ENCODE peak calls at places on chromosomes 4 and X, in five cellular contexts. X is stomach, W is progenitor cell of endocrine pancreas, Q is RWPE1, E is left lung. U is an unnamed sample.

GRCh38 chrX:155027509-155028066 is 944 bp downstream of the FUNDC2 start:
- DNase-seq in X (no peak), W (no peak), Q (peak; percentile 4), E (no peak), U (no peak)

GRCh38 chrX:134886201-134886600 is 104.6 kb upstream of the SMIM10 start:
- DNase-seq in X (no peak), W (no peak), Q (peak; percentile 49), E (no peak), U (no peak)

GRCh38 chr4:61374612-61374920 is 174.4 kb downstream of the ADGRL3 start:
- DNase-seq in X (no peak), W (no peak), Q (no peak), E (no peak), U (no peak)

GRCh38 chr4:138114434-138114833 is 127.7 kb downstream of the SLC7A11 start:
- DNase-seq in X (no peak), W (no peak), Q (no peak), E (no peak), U (no peak)

GRCh38 chr4:55272102-55272501 is 73.9 kb upstream of the SRD5A3 start:
- DNase-seq in X (no peak), W (no peak), Q (no peak), E (no peak), U (no peak)

GRCh38 chrX:106479920-106480319 is 131.9 kb upstream of the RADX start:
- DNase-seq in X (no peak), W (no peak), Q (no peak), E (no peak), U (no peak)

GRCh38 chr4:87044511-87045369 is 109.9 kb downstream of the AFF1 start:
- DNase-seq in X (no peak), W (no peak), Q (no peak), E (no peak), U (no peak)

GRCh38 chrX:113954297-113954696 is 629.6 kb upstream of the HTR2C start:
- DNase-seq in X (no peak), W (no peak), Q (no peak), E (no peak), U (no peak)

GRCh38 chr4:148330724-148331123 is 111.5 kb downstream of the NR3C2 start:
- DNase-seq in X (no peak), W (no peak), Q (no peak), E (no peak), U (no peak)

GRCh38 chr4:25810815-25811690 is 51.7 kb downstream of the SEL1L3 start:
- DNase-seq in X (no peak), W (no peak), Q (no peak), E (no peak), U (no peak)

GRCh38 chr4:46975144-46975543 is 18.2 kb downstream of the GABRA4 start:
- DNase-seq in X (no peak), W (no peak), Q (no peak), E (no peak), U (no peak)

GRCh38 chr4:57233391-57233790 is 123.2 kb upstream of the IGFBP7 start:
- DNase-seq in X (no peak), W (no peak), Q (peak; percentile 55), E (no peak), U (no peak)

GRCh38 chrX:34300871-34301270 is 168.8 kb upstream of the FAM47A start:
- DNase-seq in X (no peak), W (peak; percentile 38), Q (peak; percentile 1), E (no peak), U (no peak)

GRCh38 chrX:41923925-41924693 is 755 bp upstream of the CASK start:
- DNase-seq in X (peak; percentile 49), W (no peak), Q (no peak), E (no peak), U (no peak)

GRCh38 chrX:132983496-132983895 is 25.1 kb upstream of the HS6ST2 start:
- DNase-seq in X (no peak), W (no peak), Q (no peak), E (no peak), U (no peak)

GRCh38 chr4:157204634-157205244 is 15.8 kb upstream of the GRIA2 start:
- DNase-seq in X (no peak), W (no peak), Q (no peak), E (peak; percentile 81), U (no peak)

GRCh38 chrX:135086197-135086854 is 34.0 kb downstream of the ETDB start:
- DNase-seq in X (peak; percentile 31), W (no peak), Q (peak; percentile 55), E (no peak), U (no peak)

GRCh38 chr4:7434766-7435150 is at the start of gene PSAPL1:
- DNase-seq in X (peak; percentile 74), W (no peak), Q (peak; percentile 81), E (peak; percentile 89), U (peak; percentile 84)

GRCh38 chr4:156377036-156377700 is 423.5 kb upstream of the CTSO start:
- DNase-seq in X (no peak), W (no peak), Q (no peak), E (no peak), U (no peak)

GRCh38 chr4:137651128-137651527 is 118.8 kb upstream of the PCDH18 start:
- DNase-seq in X (no peak), W (no peak), Q (no peak), E (no peak), U (no peak)

GRCh38 chr4:113222006-113222405 is 172.6 kb downstream of the ANK2 start:
- DNase-seq in X (no peak), W (no peak), Q (no peak), E (no peak), U (no peak)

GRCh38 chr4:2080429-2081300 is 21.5 kb downstream of the NAT8L start:
- DNase-seq in X (no peak), W (no peak), Q (no peak), E (peak; percentile 60), U (no peak)

GRCh38 chr4:2313366-2313765 is 51.5 kb upstream of the MXD4 start:
- DNase-seq in X (peak; percentile 18), W (no peak), Q (no peak), E (no peak), U (no peak)

GRCh38 chr4:144583658-144584057 is 62.3 kb upstream of the HHIP start:
- DNase-seq in X (no peak), W (no peak), Q (no peak), E (no peak), U (no peak)

GRCh38 chrX:16708016-16708415 is 4.5 kb downstream of the CTPS2 start:
- DNase-seq in X (no peak), W (no peak), Q (no peak), E (no peak), U (no peak)

GRCh38 chr4:128663325-128663724 is 146.2 kb upstream of the JADE1 start:
- DNase-seq in X (peak; percentile 59), W (no peak), Q (no peak), E (no peak), U (no peak)

GRCh38 chr4:100299019-100299418 is 108.8 kb upstream of the DDIT4L start:
- DNase-seq in X (no peak), W (no peak), Q (peak; percentile 13), E (no peak), U (no peak)

GRCh38 chr4:184755278-184755677 is 21.4 kb upstream of the CENPU start:
- DNase-seq in X (no peak), W (no peak), Q (peak; percentile 77), E (no peak), U (no peak)

GRCh38 chr4:108717386-108717785 is 45.5 kb downstream of the ETNPPL start:
- DNase-seq in X (no peak), W (no peak), Q (no peak), E (no peak), U (no peak)

GRCh38 chr4:140351778-140352177 is 21.7 kb upstream of the SCOC start:
- DNase-seq in X (no peak), W (no peak), Q (no peak), E (no peak), U (no peak)

GRCh38 chr4:38184404-38184803 is 224.2 kb downstream of the PTTG2 start:
- DNase-seq in X (no peak), W (no peak), Q (no peak), E (no peak), U (no peak)
- TF ChIP-seq CTCF in X (no peak), W (no peak), Q (no peak), E (no peak), U (peak; percentile 56)

GRCh38 chrX:19535481-19535880 is 20.2 kb upstream of the MAP3K15 start:
- DNase-seq in X (no peak), W (no peak), Q (peak; percentile 8), E (no peak), U (no peak)
- TF ChIP-seq CTCF in X (no peak), W (peak; percentile 53), Q (peak; percentile 16), E (no peak), U (peak; percentile 72)

GRCh38 chrX:149490100-149490499 is 15.0 kb downstream of the IDS start:
- DNase-seq in X (no peak), W (no peak), Q (no peak), E (no peak), U (no peak)

GRCh38 chrX:149491812-149492211 is 13.3 kb downstream of the IDS start:
- DNase-seq in X (no peak), W (no peak), Q (no peak), E (no peak), U (no peak)

GRCh38 chrX:149487292-149487691 is 17.8 kb downstream of the IDS start:
- DNase-seq in X (no peak), W (no peak), Q (peak; percentile 28), E (no peak), U (no peak)
- TF ChIP-seq CTCF in X (no peak), W (peak; percentile 21), Q (no peak), E (no peak), U (peak; percentile 58)

DNA sequence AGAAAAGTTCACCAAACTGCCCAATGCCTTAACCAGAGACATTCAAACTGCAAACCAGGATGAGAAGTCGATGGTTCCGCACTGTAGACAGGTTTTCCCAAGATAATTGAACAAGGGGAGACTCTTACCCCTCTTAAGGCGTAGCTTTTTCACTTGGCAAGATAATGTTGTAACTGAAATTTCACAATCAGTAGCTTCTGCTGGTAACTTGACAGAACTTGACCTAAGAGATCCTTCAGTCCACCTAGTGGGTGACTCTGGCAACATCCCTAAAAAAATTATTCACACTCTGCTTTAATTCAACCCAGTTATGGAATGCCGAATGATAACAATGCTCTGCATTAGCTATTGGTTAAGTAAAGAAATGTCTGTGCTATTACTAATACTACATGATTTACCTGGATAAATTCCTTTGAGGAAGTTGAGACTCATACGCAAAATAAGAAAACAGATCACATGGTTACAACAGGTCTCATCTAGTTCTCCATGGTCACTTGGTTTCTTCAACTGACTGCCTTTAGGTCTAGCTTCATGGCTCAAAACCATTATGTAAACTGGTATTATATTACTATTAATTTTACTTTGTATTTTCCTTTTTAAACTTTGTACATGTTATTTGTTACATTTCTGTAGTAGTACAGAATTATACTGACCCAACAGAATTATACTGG is 9.1 kb downstream of the ELF2 start:
- DNase-seq in X (no peak), W (no peak), Q (peak; percentile 92), E (no peak), U (no peak)
- TF ChIP-seq CTCF in X (peak; percentile 42), W (peak; percentile 53), Q (peak; percentile 69), E (peak; percentile 33), U (peak; percentile 76)